ENCODE peak calls at places on chromosomes 11 and 22, in five cellular contexts. M is NCI-H1694 treated with DMSO at 0.1 percent for 48 hours, R is frontal cortex, K is T47D, F is Ammon's horn. U is an unnamed sample.

GRCh38 chr11:45650166-45651095 is 15.0 kb downstream of the CHST1 start:
- DNase-seq in M (no peak), R (no peak), K (no peak), F (no peak), U (no peak)

GRCh38 chr11:111918390-111919256 is at the start of gene C11orf52:
- DNase-seq in M (no peak), R (no peak), K (peak), F (no peak), U (peak)

GRCh38 chr22:21698430-21699329 is 32.9 kb downstream of the PPIL2 start:
- DNase-seq in M (no peak), R (no peak), K (no peak), F (no peak), U (no peak)

GRCh38 chr22:17951315-17951714 is 73.0 kb downstream of the MICAL3 start:
- DNase-seq in M (no peak), R (no peak), K (no peak), F (no peak), U (no peak)

GRCh38 chr22:28907311-28908008 is 24.1 kb downstream of the ZNRF3 start:
- DNase-seq in M (no peak), R (no peak), K (no peak), F (no peak), U (peak)

GRCh38 chr11:77470504-77470903 is 3.4 kb downstream of the PAK1 start:
- DNase-seq in M (no peak), R (no peak), K (no peak), F (no peak), U (no peak)

GRCh38 chr11:115931684-115932083 is 427.5 kb upstream of the CADM1 start:
- DNase-seq in M (no peak), R (no peak), K (no peak), F (no peak), U (peak)

GRCh38 chr11:9615031-9615451 is 41.6 kb downstream of the WEE1 start:
- DNase-seq in M (no peak), R (no peak), K (no peak), F (peak), U (no peak)

GRCh38 chr11:103935219-103935618 is 101.2 kb upstream of the DDI1 start:
- DNase-seq in M (no peak), R (no peak), K (no peak), F (no peak), U (no peak)

GRCh38 chr11:134414772-134415765 is 3.0 kb upstream of the B3GAT1 start:
- DNase-seq in M (peak), R (peak), K (no peak), F (peak), U (no peak)

GRCh38 chr22:42461511-42461910 is 29.3 kb upstream of the NFAM1 start:
- DNase-seq in M (no peak), R (no peak), K (no peak), F (no peak), U (no peak)

GRCh38 chr22:50017701-50018224 is 5.2 kb upstream of the IL17REL start:
- DNase-seq in M (no peak), R (no peak), K (no peak), F (no peak), U (no peak)

GRCh38 chr11:122232985-122233384 is 117.0 kb upstream of the BLID start:
- DNase-seq in M (no peak), R (no peak), K (no peak), F (no peak), U (no peak)

GRCh38 chr11:102177974-102178631 is 67.9 kb downstream of the YAP1 start:
- DNase-seq in M (no peak), R (no peak), K (peak), F (no peak), U (no peak)

GRCh38 chr11:554824-555499 is 5.6 kb downstream of the LMNTD2 start:
- DNase-seq in M (peak), R (peak), K (peak), F (peak), U (peak)

GRCh38 chr11:45757672-45758071 is 47.3 kb upstream of the SLC35C1 start:
- DNase-seq in M (no peak), R (no peak), K (no peak), F (no peak), U (no peak)

GRCh38 chr11:79415411-79415810 is 25.4 kb downstream of the TENM4 start:
- DNase-seq in M (no peak), R (no peak), K (no peak), F (no peak), U (no peak)

GRCh38 chr11:123159146-123159857 is 35.7 kb downstream of the CLMP start:
- DNase-seq in M (no peak), R (no peak), K (no peak), F (peak), U (no peak)

GRCh38 chr11:13104619-13105236 is 95.6 kb downstream of the RASSF10 start:
- DNase-seq in M (no peak), R (no peak), K (no peak), F (no peak), U (no peak)

GRCh38 chr11:44879432-44879831 is 71.3 kb downstream of the TP53I11 start:
- DNase-seq in M (no peak), R (no peak), K (no peak), F (no peak), U (no peak)

GRCh38 chr11:70597751-70598377 is 199.5 kb downstream of the CTTN start:
- DNase-seq in M (no peak), R (no peak), K (no peak), F (no peak), U (no peak)

GRCh38 chr11:13962562-13963168 is at the start of gene SPON1:
- DNase-seq in M (no peak), R (peak), K (no peak), F (peak), U (peak)

U was measured in NCI-H524.